ENCODE peak calls at places on chromosome 20, in six cellular contexts. J is mammary epithelial cell, U is GM23248, F is OCI-LY7, H is H9, L is hepatocyte. E is an unnamed sample.

GRCh38 chr20:63520939-63521601 is 505 bp downstream of the PPDPF start:
- DNase-seq in J (peak), U (peak), F (peak), H (peak), L (peak), E (peak)

GRCh38 chr20:757509-757908 is 10.8 kb downstream of the SLC52A3 start:
- DNase-seq in J (no peak), U (no peak), F (no peak), H (no peak), L (no peak), E (no peak)

GRCh38 chr20:46990017-46990810 is 95.6 kb downstream of the EYA2 start:
- DNase-seq in J (peak), U (peak), F (no peak), H (no peak), L (no peak), E (no peak)

GRCh38 chr20:5600982-5601381 is 149.2 kb upstream of the SHLD1 start:
- DNase-seq in J (no peak), U (no peak), F (no peak), H (no peak), L (no peak), E (no peak)

GRCh38 chr20:11083841-11084240 is 410.0 kb upstream of the JAG1 start:
- DNase-seq in J (peak), U (no peak), F (no peak), H (no peak), L (no peak), E (no peak)

GRCh38 chr20:45772693-45773092 is 19.0 kb downstream of the WFDC3 start:
- DNase-seq in J (no peak), U (no peak), F (no peak), H (no peak), L (no peak), E (no peak)

GRCh38 chr20:33990075-33990474 is 3.6 kb upstream of the RALY start:
- DNase-seq in J (no peak), U (no peak), F (no peak), H (no peak), L (no peak), E (no peak)

GRCh38 chr20:7459123-7459522 is 481.1 kb downstream of the HAO1 start:
- DNase-seq in J (no peak), U (peak), F (no peak), H (no peak), L (no peak), E (no peak)

GRCh38 chr20:11553603-11554002 is 364.1 kb upstream of the BTBD3 start:
- DNase-seq in J (peak), U (peak), F (no peak), H (no peak), L (no peak), E (no peak)

GRCh38 chr20:17969276-17969883 is 562 bp downstream of the MGME1 start:
- DNase-seq in J (peak), U (peak), F (peak), H (no peak), L (peak), E (no peak)

GRCh38 chr20:6919792-6920468 is 152.4 kb downstream of the BMP2 start:
- DNase-seq in J (no peak), U (no peak), F (no peak), H (no peak), L (no peak), E (no peak)

GRCh38 chr20:53413188-53413631 is 180.4 kb downstream of the ZNF217 start:
- DNase-seq in J (no peak), U (no peak), F (peak), H (peak), L (peak), E (peak)

GRCh38 chr20:32585519-32586127 is 490 bp upstream of the NOL4L start:
- DNase-seq in J (no peak), U (peak), F (no peak), H (no peak), L (no peak), E (no peak)

GRCh38 chr20:59640267-59640666 is 35.9 kb downstream of the PHACTR3 start:
- DNase-seq in J (no peak), U (no peak), F (no peak), H (no peak), L (no peak), E (no peak)

GRCh38 chr20:57724610-57725405 is 15.0 kb upstream of the PMEPA1 start:
- DNase-seq in J (no peak), U (no peak), F (no peak), H (no peak), L (no peak), E (peak)

GRCh38 chr20:63573739-63574131 is 304 bp downstream of the HELZ2 start:
- DNase-seq in J (no peak), U (peak), F (no peak), H (no peak), L (no peak), E (no peak)

GRCh38 chr20:10965936-10966470 is 292.2 kb upstream of the JAG1 start:
- DNase-seq in J (no peak), U (no peak), F (no peak), H (no peak), L (no peak), E (no peak)

GRCh38 chr20:16052406-16052805 is 520.8 kb downstream of the KIF16B start:
- DNase-seq in J (no peak), U (no peak), F (no peak), H (no peak), L (no peak), E (no peak)

GRCh38 chr20:49030954-49031619 is 15.0 kb upstream of the CSE1L start:
- DNase-seq in J (no peak), U (peak), F (no peak), H (no peak), L (no peak), E (no peak)

GRCh38 chr20:44702776-44703175 is 12.4 kb upstream of the CCN5 start:
- DNase-seq in J (no peak), U (peak), F (peak), H (no peak), L (peak), E (no peak)

GRCh38 chr20:44431502-44432234 is 44.0 kb upstream of the TTPAL start:
- DNase-seq in J (no peak), U (no peak), F (no peak), H (no peak), L (no peak), E (no peak)

GRCh38 chr20:44442298-44443070 is 33.2 kb upstream of the TTPAL start:
- DNase-seq in J (no peak), U (peak), F (no peak), H (no peak), L (peak), E (peak)

GRCh38 chr20:22348010-22348409 is 236.4 kb downstream of the FOXA2 start:
- DNase-seq in J (no peak), U (no peak), F (no peak), H (no peak), L (peak), E (no peak)

GRCh38 chr20:22350624-22351023 is 233.7 kb downstream of the FOXA2 start:
- DNase-seq in J (no peak), U (no peak), F (no peak), H (no peak), L (no peak), E (no peak)

GRCh38 chr20:22342410-22342809 is 242.0 kb downstream of the FOXA2 start:
- DNase-seq in J (no peak), U (no peak), F (no peak), H (no peak), L (no peak), E (no peak)

GRCh38 chr20:22343612-22344011 is 240.8 kb downstream of the FOXA2 start:
- DNase-seq in J (no peak), U (no peak), F (no peak), H (no peak), L (no peak), E (no peak)

DNA sequence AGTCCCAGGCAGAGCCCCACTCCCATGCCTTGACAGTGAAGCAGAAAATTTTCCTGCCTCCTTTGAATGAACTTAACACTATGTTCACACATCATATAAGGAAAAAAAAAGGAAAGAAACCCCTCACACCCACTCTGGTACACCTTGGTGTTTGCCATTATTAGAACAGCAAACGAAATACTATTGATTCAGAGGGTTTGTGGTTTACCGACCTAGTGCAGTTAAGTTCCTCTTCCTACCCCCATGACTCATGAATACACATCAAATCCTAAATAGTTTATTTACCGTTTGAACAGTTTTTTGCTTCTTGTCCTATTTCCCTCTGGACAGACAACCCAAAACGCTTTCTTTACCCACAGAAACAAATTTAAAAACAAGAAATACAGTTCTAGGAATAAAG is 237.7 kb downstream of the FOXA2 start:
- DNase-seq in J (peak), U (no peak), F (no peak), H (no peak), L (no peak), E (no peak)
- H3K4me2 ChIP-seq in J (no peak), U (no peak), F (no peak), H (no peak), L (no peak), E (peak)

DNA sequence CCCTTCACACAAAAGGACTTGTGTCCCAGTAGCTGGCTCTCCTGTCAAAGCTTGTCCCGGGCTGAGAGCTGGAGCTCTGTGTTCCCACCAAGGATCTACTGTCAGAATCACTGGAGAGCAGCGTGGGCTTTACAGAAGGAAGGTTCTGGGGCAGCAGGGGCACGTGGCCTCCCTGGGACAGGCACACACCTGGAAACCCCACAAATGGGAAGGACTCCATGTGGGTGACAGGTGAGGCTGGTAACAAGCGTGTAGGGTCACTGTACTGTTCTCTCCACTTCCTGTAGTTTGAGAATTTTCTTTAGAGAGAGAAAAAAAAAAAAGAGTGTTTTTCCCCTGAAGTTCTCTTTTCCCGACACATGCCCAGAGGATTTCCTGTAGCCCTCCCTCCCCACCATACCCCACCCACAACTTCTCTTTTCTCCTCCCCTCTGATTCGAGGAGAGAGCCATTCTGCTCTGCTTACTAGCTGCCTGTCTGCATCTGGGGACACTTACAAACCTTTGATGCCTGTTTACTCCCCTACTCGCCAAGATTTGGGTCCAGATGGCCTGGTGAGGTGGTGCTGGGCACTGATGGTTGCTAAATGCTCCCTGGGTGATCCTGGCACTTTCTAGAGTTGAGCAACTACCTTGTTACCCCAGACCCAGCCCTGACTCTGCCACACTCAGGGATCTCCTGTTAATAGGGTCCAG is 84.1 kb upstream of the SIRPA start:
- DNase-seq in J (peak), U (peak), F (no peak), H (no peak), L (no peak), E (no peak)
- H2AFZ ChIP-seq in J (peak), U (no peak), F (no peak), H (no peak), L (no peak), E (peak)

DNA sequence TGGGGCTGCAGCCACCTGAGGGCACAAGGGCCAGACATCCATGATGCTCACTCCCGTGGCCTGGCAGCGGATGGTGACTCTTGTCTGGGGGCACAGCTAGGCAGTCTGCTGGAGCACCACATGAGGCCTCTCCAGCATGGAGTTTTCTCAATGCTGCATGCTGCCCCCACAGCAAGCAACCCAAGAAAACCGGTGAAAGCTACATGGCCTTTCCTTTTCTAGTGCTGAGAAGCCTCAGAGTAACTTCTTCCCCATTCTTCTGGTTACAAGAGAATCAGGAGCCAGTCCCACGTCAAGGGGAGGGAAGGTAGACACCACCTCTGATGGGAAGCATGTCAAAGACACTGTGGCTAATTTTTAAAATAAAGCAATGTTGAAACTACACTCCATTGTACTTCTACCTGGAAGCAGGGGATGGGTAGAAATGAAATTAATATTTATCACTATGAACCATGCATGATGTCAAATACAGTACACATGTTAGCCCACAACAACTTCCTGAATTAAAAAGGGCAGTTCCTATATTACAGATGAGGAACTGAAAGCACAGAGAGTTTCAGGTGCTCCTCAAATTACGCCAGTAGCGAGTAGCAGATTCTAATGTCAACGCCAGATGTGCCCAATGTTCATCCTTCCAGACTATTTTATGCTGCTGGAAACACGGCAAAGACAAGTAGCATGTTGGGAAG is 101.5 kb downstream of the LAMP5 start:
- DNase-seq in J (no peak), U (no peak), F (peak), H (no peak), L (no peak), E (no peak)
- H3K4me2 ChIP-seq in J (no peak), U (no peak), F (peak), H (no peak), L (no peak), E (no peak)

DNA sequence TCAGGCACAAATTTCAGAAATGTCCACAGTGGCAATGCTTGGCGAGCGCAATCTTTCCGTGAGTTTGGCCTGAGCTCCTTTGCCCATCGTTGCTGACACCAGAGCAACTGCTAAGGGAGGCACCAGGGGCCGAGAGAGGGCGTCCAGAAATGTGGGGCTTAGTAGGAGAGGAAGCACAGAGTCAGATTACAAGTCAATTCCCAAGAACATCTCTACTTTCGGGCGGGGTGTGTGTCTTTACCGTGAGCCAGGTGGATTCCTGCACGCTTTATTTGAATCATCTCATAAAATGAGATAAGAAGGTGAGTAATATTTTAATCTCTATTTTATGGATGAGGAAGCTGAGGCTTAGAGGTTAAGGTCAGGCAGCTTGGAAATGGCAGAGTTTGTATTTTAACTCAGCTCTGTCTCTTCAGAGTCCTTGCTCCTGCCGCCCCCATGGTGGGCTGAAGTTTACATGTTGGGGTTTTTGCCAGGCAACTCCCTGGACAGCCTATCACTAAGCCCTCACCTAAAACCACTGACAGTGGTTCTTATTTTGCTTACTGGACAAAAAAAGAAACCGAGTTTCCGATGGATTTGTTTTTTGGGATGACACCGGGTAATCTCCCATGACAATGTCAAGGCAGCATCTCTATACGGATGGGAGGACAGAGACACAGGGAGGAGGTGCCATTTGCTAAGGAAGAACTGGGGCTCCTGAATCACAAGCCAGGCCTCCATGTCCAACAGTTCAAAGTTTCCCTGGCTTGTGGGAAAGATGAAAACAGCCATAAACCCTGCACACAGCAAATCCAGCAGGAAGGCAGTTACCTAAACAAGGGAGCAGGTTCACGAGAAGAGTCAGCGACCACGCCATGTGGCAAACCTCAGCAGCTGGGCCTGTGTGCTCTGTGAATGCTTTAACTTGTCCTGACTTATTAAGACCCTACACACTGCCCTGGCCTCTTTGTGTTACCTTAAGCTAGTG is 112.6 kb upstream of the SLC24A3 start:
- DNase-seq in J (no peak), U (no peak), F (no peak), H (no peak), L (peak), E (peak)
- H2AFZ ChIP-seq in J (no peak), U (no peak), F (no peak), H (no peak), L (no peak), E (no peak)

GRCh38 chr20:51361258-51361657 is 181.3 kb downstream of the NFATC2 start:
- DNase-seq in J (no peak), U (no peak), F (no peak), H (no peak), L (no peak), E (no peak)
- H3K4me2 ChIP-seq in J (no peak), U (no peak), F (no peak), H (no peak), L (no peak), E (peak)

GRCh38 chr20:23081263-23081811 is 4.8 kb downstream of the CD93 start:
- DNase-seq in J (no peak), U (no peak), F (no peak), H (no peak), L (no peak), E (no peak)
- H2AFZ ChIP-seq in J (no peak), U (no peak), F (no peak), H (no peak), L (no peak), E (no peak)

GRCh38 chr20:13494019-13494418 is 144.7 kb downstream of the TASP1 start:
- DNase-seq in J (peak), U (peak), F (no peak), H (no peak), L (no peak), E (no peak)

GRCh38 chr20:13486694-13487093 is 152.0 kb downstream of the TASP1 start:
- DNase-seq in J (no peak), U (no peak), F (no peak), H (no peak), L (no peak), E (no peak)

GRCh38 chr20:13493143-13493542 is 145.6 kb downstream of the TASP1 start:
- DNase-seq in J (no peak), U (no peak), F (no peak), H (peak), L (no peak), E (no peak)

GRCh38 chr20:13487202-13487601 is 151.5 kb downstream of the TASP1 start:
- DNase-seq in J (no peak), U (no peak), F (no peak), H (no peak), L (no peak), E (no peak)

DNA sequence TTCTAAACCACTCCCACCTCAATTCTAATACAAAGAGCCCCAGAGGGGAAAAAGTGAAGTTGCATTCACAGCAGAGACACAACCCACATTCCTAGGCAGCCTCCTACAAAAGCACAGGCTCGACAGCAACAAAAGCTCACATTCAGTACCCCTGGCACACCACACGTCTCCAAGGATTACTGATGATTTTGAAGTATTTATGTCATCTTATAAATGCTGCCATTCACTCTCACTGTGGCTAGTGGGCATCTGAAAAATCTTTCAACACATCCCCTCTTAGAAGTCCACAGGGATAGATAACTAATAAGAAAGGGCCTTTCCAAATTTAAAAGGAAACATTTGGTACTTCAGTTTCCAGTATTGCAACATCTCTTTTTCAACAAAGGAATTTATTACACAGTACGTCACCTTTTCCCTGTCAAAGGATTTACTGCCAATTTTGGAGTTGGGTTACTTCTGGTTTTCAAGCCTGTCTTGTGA is 146.7 kb downstream of the TASP1 start:
- DNase-seq in J (peak), U (peak), F (no peak), H (peak), L (peak), E (peak)
- H3K4me2 ChIP-seq in J (peak), U (peak), F (no peak), H (peak), L (peak), E (no peak)